ENCODE peak calls at places on chromosomes 5 and 9, in six cellular contexts. Y is HCT116, T is endodermal cell, K is astrocyte, B is mammary epithelial cell, L is SK-N-MC. R is an unnamed sample.

GRCh38 chr9:28105001-28105400 is 531.7 kb upstream of the C9orf72 start:
- DNase-seq in B (no peak), Y (no peak), L (no peak), T (no peak), K (no peak), R (no peak)

GRCh38 chr9:124008307-124008854 is 3.2 kb upstream of the LHX2 start:
- DNase-seq in Y (peak), K (no peak), B (no peak), T (peak), L (no peak), R (no peak)

GRCh38 chr9:112846528-112847488 is 43.9 kb downstream of the SLC46A2 start:
- DNase-seq in Y (no peak), K (peak), B (no peak), L (no peak), T (peak), R (no peak)

GRCh38 chr5:350355-350754 is 28.8 kb downstream of the AHRR start:
- DNase-seq in K (no peak), B (no peak), L (no peak), T (peak), Y (peak), R (no peak)

GRCh38 chr9:133112361-133113026 is 8.5 kb downstream of the RALGDS start:
- DNase-seq in Y (no peak), L (no peak), B (no peak), K (no peak), T (no peak), R (no peak)

GRCh38 chr9:75372499-75373268 is 284.4 kb downstream of the OSTF1 start:
- DNase-seq in L (no peak), Y (no peak), K (no peak), B (no peak), T (no peak), R (no peak)

GRCh38 chr9:34961574-34962480 is 3.7 kb downstream of the PHF24 start:
- DNase-seq in L (no peak), Y (no peak), T (no peak), B (peak), K (peak), R (no peak)

GRCh38 chr5:96067902-96068614 is 106.4 kb upstream of the ELL2 start:
- DNase-seq in L (no peak), B (peak), T (peak), Y (peak), K (peak), R (peak)

GRCh38 chr9:91483835-91484234 is 60.2 kb upstream of the NFIL3 start:
- DNase-seq in K (no peak), T (no peak), B (no peak), Y (no peak), L (no peak), R (no peak)

GRCh38 chr5:93294184-93294583 is 286.8 kb downstream of the NR2F1-AS1 start:
- DNase-seq in Y (no peak), T (no peak), L (no peak), K (peak), B (peak), R (no peak)

GRCh38 chr5:43833966-43834365 is 231.0 kb downstream of the NNT start:
- DNase-seq in L (no peak), K (no peak), Y (no peak), T (no peak), B (no peak), R (no peak)

GRCh38 chr5:9166202-9167147 is 379.4 kb downstream of the SEMA5A start:
- DNase-seq in L (no peak), T (no peak), B (no peak), K (no peak), Y (no peak), R (no peak)

GRCh38 chr5:180047667-180048066 is 23.9 kb downstream of the RNF130 start:
- DNase-seq in T (no peak), L (no peak), K (no peak), Y (no peak), B (no peak), R (no peak)

GRCh38 chr5:54022156-54022685 is 288.2 kb downstream of the ARL15 start:
- DNase-seq in K (no peak), Y (no peak), T (no peak), B (no peak), L (no peak), R (no peak)

GRCh38 chr9:5846501-5846921 is 13.6 kb upstream of the ERMP1 start:
- DNase-seq in B (peak), L (no peak), Y (no peak), K (peak), T (no peak), R (no peak)

GRCh38 chr9:33170464-33171156 is 3.5 kb upstream of the B4GALT1 start:
- DNase-seq in Y (peak), L (no peak), T (peak), K (no peak), B (no peak), R (peak)

GRCh38 chr5:157924931-157925729 is 66.2 kb upstream of the CLINT1 start:
- DNase-seq in B (no peak), K (no peak), T (no peak), L (no peak), Y (no peak), R (peak)

GRCh38 chr9:17330097-17330496 is 195.3 kb downstream of the CNTLN start:
- DNase-seq in Y (no peak), K (no peak), T (no peak), B (peak), L (no peak), R (no peak)

GRCh38 chr5:93058309-93058708 is 522.7 kb downstream of the NR2F1-AS1 start:
- DNase-seq in K (peak), B (peak), Y (no peak), T (no peak), L (no peak), R (no peak)

GRCh38 chr9:96874947-96875459 is 20.7 kb upstream of the ZNF782 start:
- DNase-seq in T (no peak), L (no peak), B (peak), Y (peak), K (peak), R (peak)

GRCh38 chr9:137664676-137665075 is 45.9 kb downstream of the EHMT1 start:
- DNase-seq in K (no peak), B (no peak), Y (no peak), T (no peak), L (no peak), R (peak)

GRCh38 chr5:72386639-72387038 is 66.5 kb downstream of the PTCD2 start:
- DNase-seq in B (no peak), Y (no peak), K (no peak), L (no peak), T (no peak), R (no peak)

GRCh38 chr5:72390836-72391235 is 70.7 kb downstream of the PTCD2 start:
- DNase-seq in L (no peak), K (no peak), B (no peak), T (no peak), Y (no peak), R (no peak)

GRCh38 chr5:72392326-72392733 is 72.2 kb downstream of the PTCD2 start:
- DNase-seq in Y (no peak), T (no peak), L (no peak), K (peak), B (peak), R (no peak)

GRCh38 chr5:72387985-72388384 is 67.8 kb downstream of the PTCD2 start:
- DNase-seq in Y (no peak), T (no peak), L (no peak), B (peak), K (peak), R (no peak)

GRCh38 chr5:72388652-72389051 is 68.5 kb downstream of the PTCD2 start:
- DNase-seq in L (no peak), B (peak), Y (no peak), K (peak), T (no peak), R (no peak)
- H3K4me3 ChIP-seq in L (no peak), B (no peak), Y (no peak), K (no peak), T (no peak), R (no peak)

GRCh38 chr5:88825782-88826110 is 57.2 kb downstream of the MEF2C start:
- DNase-seq in K (no peak), Y (no peak), T (no peak), B (no peak), L (no peak), R (no peak)
- H3K27ac ChIP-seq in K (no peak), Y (peak), T (no peak), B (no peak), L (no peak), R (no peak)

GRCh38 chr9:2709645-2710101 is 7.6 kb upstream of the KCNV2 start:
- DNase-seq in Y (no peak), K (no peak), L (no peak), B (no peak), T (no peak), R (no peak)
- H3K9ac ChIP-seq in Y (no peak), K (no peak), L (no peak), B (no peak), T (no peak), R (no peak)

DNA sequence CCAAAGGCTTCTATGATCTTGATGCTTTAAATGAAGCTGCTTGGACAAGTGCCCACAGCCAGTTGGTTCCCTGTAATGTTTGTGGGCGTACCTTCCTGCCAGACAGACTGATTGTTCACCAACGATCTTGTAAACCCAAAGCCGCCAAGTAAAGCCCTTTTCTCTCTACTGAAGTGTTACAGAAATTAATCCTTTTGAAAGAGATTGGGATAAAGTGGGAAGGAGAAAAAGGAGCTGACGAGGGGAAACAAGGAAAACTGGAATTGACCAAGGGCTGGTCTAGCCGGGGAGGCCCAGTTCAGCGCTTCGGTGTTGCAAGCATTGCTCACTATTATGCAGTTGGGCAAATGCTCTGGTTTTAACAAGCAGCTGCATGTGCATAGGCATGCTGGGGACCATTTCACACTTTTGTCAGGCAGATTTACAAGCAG is 53.2 kb downstream of the ZNF474 start:
- DNase-seq in T (peak), K (peak), L (no peak), Y (no peak), B (peak), R (peak)
- H3K4me3 ChIP-seq in T (no peak), K (peak), L (no peak), Y (no peak), B (peak), R (no peak)